ENCODE peak calls at places on chromosomes 3 and 15, in five cellular contexts. One of them, this sample, is unnamed.

GRCh38 chr3:101926594-101927105 is 77.3 kb downstream of the NFKBIZ start:
- DNase-seq in HuH-7.5: no peak
- DNase-seq in WERI-Rb-1: no peak
- DNase-seq in EL: peak; percentile 47
- DNase-seq in T-helper 2 cell: no peak
- DNase-seq in this sample: peak; percentile 32

GRCh38 chr3:85110393-85110792 is 151.6 kb downstream of the CADM2 start:
- DNase-seq in HuH-7.5: no peak
- DNase-seq in WERI-Rb-1: no peak
- DNase-seq in EL: no peak
- DNase-seq in T-helper 2 cell: no peak
- DNase-seq in this sample: no peak

GRCh38 chr3:86793786-86794185 is 197.2 kb downstream of the VGLL3 start:
- DNase-seq in HuH-7.5: no peak
- DNase-seq in WERI-Rb-1: no peak
- DNase-seq in EL: peak; percentile 95
- DNase-seq in T-helper 2 cell: no peak
- DNase-seq in this sample: peak; percentile 80

GRCh38 chr15:96515391-96515790 is 184.9 kb downstream of the NR2F2 start:
- DNase-seq in HuH-7.5: no peak
- DNase-seq in WERI-Rb-1: no peak
- DNase-seq in EL: no peak
- DNase-seq in T-helper 2 cell: no peak
- DNase-seq in this sample: no peak

GRCh38 chr3:48538451-48538850 is 18.2 kb downstream of the PFKFB4 start:
- DNase-seq in HuH-7.5: no peak
- DNase-seq in WERI-Rb-1: no peak
- DNase-seq in EL: no peak
- DNase-seq in T-helper 2 cell: no peak
- DNase-seq in this sample: no peak

GRCh38 chr15:65094294-65094995 is 17.9 kb downstream of the KBTBD13 start:
- DNase-seq in HuH-7.5: no peak
- DNase-seq in WERI-Rb-1: no peak
- DNase-seq in EL: no peak
- DNase-seq in T-helper 2 cell: no peak
- DNase-seq in this sample: no peak

GRCh38 chr3:57350271-57350670 is 57.8 kb upstream of the ASB14 start:
- DNase-seq in HuH-7.5: no peak
- DNase-seq in WERI-Rb-1: no peak
- DNase-seq in EL: no peak
- DNase-seq in T-helper 2 cell: no peak
- DNase-seq in this sample: no peak

GRCh38 chr3:180855364-180855763 is 57.1 kb upstream of the FXR1 start:
- DNase-seq in HuH-7.5: no peak
- DNase-seq in WERI-Rb-1: no peak
- DNase-seq in EL: peak; percentile 4
- DNase-seq in T-helper 2 cell: no peak
- DNase-seq in this sample: no peak

GRCh38 chr3:30650348-30650995 is 44.1 kb downstream of the TGFBR2 start:
- DNase-seq in HuH-7.5: no peak
- DNase-seq in WERI-Rb-1: no peak
- DNase-seq in EL: no peak
- DNase-seq in T-helper 2 cell: no peak
- DNase-seq in this sample: no peak

GRCh38 chr3:71441217-71441924 is 142.2 kb downstream of the FOXP1 start:
- DNase-seq in HuH-7.5: no peak
- DNase-seq in WERI-Rb-1: no peak
- DNase-seq in EL: no peak
- DNase-seq in T-helper 2 cell: no peak
- DNase-seq in this sample: no peak

GRCh38 chr3:39404943-39405686 is 1.4 kb upstream of the RPSA start:
- DNase-seq in HuH-7.5: no peak
- DNase-seq in WERI-Rb-1: no peak
- DNase-seq in EL: no peak
- DNase-seq in T-helper 2 cell: no peak
- DNase-seq in this sample: no peak

GRCh38 chr15:74228723-74229081 is 7.4 kb upstream of the CCDC33 start:
- DNase-seq in HuH-7.5: no peak
- DNase-seq in WERI-Rb-1: peak; percentile 97
- DNase-seq in EL: no peak
- DNase-seq in T-helper 2 cell: no peak
- DNase-seq in this sample: no peak

GRCh38 chr3:152056073-152056472 is 182.6 kb downstream of the SUCNR1 start:
- DNase-seq in HuH-7.5: no peak
- DNase-seq in WERI-Rb-1: no peak
- DNase-seq in EL: no peak
- DNase-seq in T-helper 2 cell: no peak
- DNase-seq in this sample: no peak

GRCh38 chr3:16484216-16484615 is 29.3 kb downstream of the RFTN1 start:
- DNase-seq in HuH-7.5: no peak
- DNase-seq in WERI-Rb-1: no peak
- DNase-seq in EL: peak; percentile 99
- DNase-seq in T-helper 2 cell: no peak
- DNase-seq in this sample: peak; percentile 83

GRCh38 chr3:30611613-30612421 is 5.4 kb downstream of the TGFBR2 start:
- DNase-seq in HuH-7.5: no peak
- DNase-seq in WERI-Rb-1: no peak
- DNase-seq in EL: peak; percentile 76
- DNase-seq in T-helper 2 cell: no peak
- DNase-seq in this sample: peak; percentile 35

GRCh38 chr3:188449421-188449820 is 295.5 kb downstream of the LPP start:
- DNase-seq in HuH-7.5: no peak
- DNase-seq in WERI-Rb-1: no peak
- DNase-seq in EL: no peak
- DNase-seq in T-helper 2 cell: no peak
- DNase-seq in this sample: no peak

GRCh38 chr15:78046796-78047341 is 30.6 kb downstream of the TBC1D2B start:
- DNase-seq in HuH-7.5: no peak
- DNase-seq in WERI-Rb-1: no peak
- DNase-seq in EL: no peak
- DNase-seq in T-helper 2 cell: no peak
- DNase-seq in this sample: no peak

GRCh38 chr15:69627548-69628158 is 175.0 kb downstream of the RPLP1 start:
- DNase-seq in HuH-7.5: no peak
- DNase-seq in WERI-Rb-1: no peak
- DNase-seq in EL: no peak
- DNase-seq in T-helper 2 cell: no peak
- DNase-seq in this sample: no peak

GRCh38 chr3:43757613-43758012 is 66.9 kb downstream of the ABHD5 start:
- DNase-seq in HuH-7.5: no peak
- DNase-seq in WERI-Rb-1: no peak
- DNase-seq in EL: no peak
- DNase-seq in T-helper 2 cell: no peak
- DNase-seq in this sample: no peak

GRCh38 chr3:139610886-139611285 is 66.9 kb downstream of the NMNAT3 start:
- DNase-seq in HuH-7.5: no peak
- DNase-seq in WERI-Rb-1: no peak
- DNase-seq in EL: no peak
- DNase-seq in T-helper 2 cell: no peak
- DNase-seq in this sample: no peak

GRCh38 chr3:48747703-48748102 is 30.7 kb upstream of the IP6K2 start:
- DNase-seq in HuH-7.5: no peak
- DNase-seq in WERI-Rb-1: no peak
- DNase-seq in EL: no peak
- DNase-seq in T-helper 2 cell: no peak
- DNase-seq in this sample: no peak

GRCh38 chr15:85407421-85408269 is 27.2 kb downstream of the AKAP13 start:
- DNase-seq in HuH-7.5: no peak
- DNase-seq in WERI-Rb-1: no peak
- DNase-seq in EL: peak; percentile 91
- DNase-seq in T-helper 2 cell: no peak
- DNase-seq in this sample: peak; percentile 73

GRCh38 chr3:174156200-174156599 is 702.9 kb upstream of the NAALADL2 start:
- DNase-seq in HuH-7.5: no peak
- DNase-seq in WERI-Rb-1: no peak
- DNase-seq in EL: no peak
- DNase-seq in T-helper 2 cell: no peak
- DNase-seq in this sample: no peak

GRCh38 chr3:21781371-21781770 is 30.4 kb upstream of the ZNF385D start:
- DNase-seq in HuH-7.5: no peak
- DNase-seq in WERI-Rb-1: no peak
- DNase-seq in EL: no peak
- DNase-seq in T-helper 2 cell: no peak
- DNase-seq in this sample: no peak

GRCh38 chr3:42654331-42655201 is 1.1 kb downstream of the ZBTB47 start:
- DNase-seq in HuH-7.5: peak; percentile 85
- DNase-seq in WERI-Rb-1: peak; percentile 52
- DNase-seq in EL: peak; percentile 65
- DNase-seq in T-helper 2 cell: no peak
- DNase-seq in this sample: peak; percentile 91

GRCh38 chr3:56610669-56611335 is 53.8 kb downstream of the CCDC66 start:
- DNase-seq in HuH-7.5: no peak
- DNase-seq in WERI-Rb-1: no peak
- DNase-seq in EL: no peak
- DNase-seq in T-helper 2 cell: no peak
- DNase-seq in this sample: no peak

GRCh38 chr3:12591997-12592715 is 35.3 kb downstream of the MKRN2 start:
- DNase-seq in HuH-7.5: no peak
- DNase-seq in WERI-Rb-1: no peak
- DNase-seq in EL: no peak
- DNase-seq in T-helper 2 cell: no peak
- DNase-seq in this sample: no peak

This sample was measured in GM03348.